ENCODE peak calls at places on chromosome 2, in five cellular contexts. X, H, T, Y and Q are unnamed samples.

GRCh38 chr2:127423880-127424279 is 5.7 kb downstream of the PROC start:
- DNase-seq in T (no peak), X (no peak), H (no peak), Y (no peak), Q (no peak)

GRCh38 chr2:47243596-47244323 is 88.7 kb upstream of the STPG4 start:
- DNase-seq in X (no peak), T (no peak), H (no peak), Y (no peak), Q (no peak)

GRCh38 chr2:227782804-227783203 is 30.8 kb upstream of the CCL20 start:
- DNase-seq in T (no peak), H (no peak), X (no peak), Y (no peak), Q (no peak)

GRCh38 chr2:37180006-37180639 is 8.3 kb downstream of the SULT6B1 start:
- DNase-seq in T (no peak), X (no peak), H (no peak), Y (no peak), Q (no peak)

GRCh38 chr2:234932591-234933168 is 19.1 kb upstream of the SH3BP4 start:
- DNase-seq in Y (no peak), X (no peak), H (no peak), T (no peak), Q (peak; percentile 25)

GRCh38 chr2:183229386-183229785 is 105.1 kb downstream of the NUP35 start:
- DNase-seq in H (no peak), Y (no peak), T (no peak), X (no peak), Q (no peak)

GRCh38 chr2:191625016-191625415 is 52.9 kb upstream of the NABP1 start:
- DNase-seq in T (no peak), X (peak; percentile 12), Y (no peak), H (no peak), Q (peak; percentile 23)

GRCh38 chr2:173962036-173962435 is 3.1 kb downstream of the SP3 start:
- DNase-seq in Y (no peak), T (no peak), H (no peak), X (no peak), Q (no peak)

GRCh38 chr2:86695053-86695691 is 24.9 kb upstream of the RMND5A start:
- DNase-seq in Y (no peak), T (no peak), X (no peak), H (no peak), Q (no peak)

GRCh38 chr2:73075477-73076373 is 4.2 kb upstream of the SFXN5 start:
- DNase-seq in X (no peak), H (no peak), T (no peak), Y (no peak), Q (no peak)